ENCODE peak calls at places on chromosomes 16 and 17, in eight cellular contexts. H, L, D, E, G, O, X and N are unnamed samples.

GRCh38 chr17:8326591-8327583 is 12.8 kb upstream of the ODF4 start:
- DNase-seq in E (peak; percentile 70), H (no peak), O (no peak), L (no peak), G (no peak), D (no peak), X (no peak), N (no peak)

GRCh38 chr16:54287758-54288591 is 1.4 kb upstream of the IRX3 start:
- DNase-seq in H (no peak), O (no peak), L (no peak), D (no peak), E (no peak), G (no peak), X (no peak), N (no peak)

GRCh38 chr16:54633943-54634362 is 296.7 kb upstream of the IRX5 start:
- DNase-seq in G (peak; percentile 48), O (peak; percentile 25), H (no peak), X (no peak), D (no peak), E (no peak), L (no peak), N (no peak)

GRCh38 chr16:87582221-87582965 is 19.9 kb upstream of the JPH3 start:
- DNase-seq in L (no peak), G (no peak), X (no peak), D (no peak), E (peak; percentile 82), H (no peak), O (no peak), N (no peak)

GRCh38 chr17:35171834-35172233 is 22.4 kb downstream of the SLC35G3 start:
- DNase-seq in O (no peak), D (no peak), X (no peak), H (no peak), E (no peak), G (no peak), L (no peak), N (no peak)

GRCh38 chr17:34979650-34980352 is 511 bp upstream of the LIG3 start:
- DNase-seq in L (no peak), H (peak; percentile 8), G (no peak), E (no peak), O (no peak), X (no peak), D (no peak), N (no peak)

GRCh38 chr17:19016881-19017280 is 12.3 kb upstream of the FAM83G start:
- DNase-seq in H (no peak), O (no peak), X (no peak), D (no peak), E (no peak), L (no peak), G (no peak), N (no peak)

GRCh38 chr17:41486809-41487530 is 2.7 kb downstream of the KRT36 start:
- DNase-seq in X (no peak), E (no peak), L (peak; percentile 21), D (no peak), G (peak; percentile 63), O (no peak), H (no peak), N (no peak)

GRCh38 chr17:54813896-54814295 is 86.8 kb upstream of the TOM1L1 start:
- DNase-seq in L (no peak), X (no peak), E (no peak), O (no peak), G (no peak), D (no peak), H (no peak), N (no peak)